ENCODE peak calls at places on chromosome 3, in eight cellular contexts. B is mesenchymal stem cell, W is cardiac muscle cell, J is IMR-90, Y is lower lobe of right lung, H is transverse colon, N is small intestine, Q is mammary epithelial cell. G is an unnamed sample.

GRCh38 chr3:177944228-177944661 is 592.0 kb upstream of the KCNMB2 start:
- DNase-seq in B (no peak), W (no peak), J (peak; percentile 2), Y (no peak), H (no peak), N (peak; percentile 3), Q (no peak), G (no peak)

GRCh38 chr3:9503283-9503682 is 50.3 kb downstream of the LHFPL4 start:
- DNase-seq in B (peak; percentile 69), W (peak; percentile 81), J (peak; percentile 61), Y (peak; percentile 74), H (peak; percentile 66), N (peak; percentile 48), Q (peak; percentile 39), G (peak; percentile 20)

GRCh38 chr3:41117398-41117870 is 81.9 kb upstream of the CTNNB1 start:
- DNase-seq in B (peak; percentile 100), W (peak; percentile 64), J (peak; percentile 88), Y (peak; percentile 98), H (peak; percentile 90), N (peak; percentile 91), Q (peak; percentile 98), G (peak; percentile 97)

GRCh38 chr3:37523361-37523760 is 338.3 kb upstream of the CTDSPL start:
- DNase-seq in B (no peak), W (no peak), J (no peak), Y (no peak), H (no peak), N (no peak), Q (no peak), G (no peak)

GRCh38 chr3:116809218-116809617 is 99.6 kb downstream of the TUSC7 start:
- DNase-seq in B (no peak), W (no peak), J (no peak), Y (no peak), H (no peak), N (no peak), Q (no peak), G (no peak)

GRCh38 chr3:87268646-87269211 is 7.7 kb downstream of the POU1F1 start:
- DNase-seq in B (no peak), W (no peak), J (peak; percentile 3), Y (no peak), H (no peak), N (no peak), Q (no peak), G (no peak)

GRCh38 chr3:108088697-108089096 is 2.1 kb downstream of the CD47 start:
- DNase-seq in B (peak; percentile 41), W (no peak), J (peak; percentile 16), Y (no peak), H (no peak), N (peak; percentile 55), Q (peak; percentile 44), G (peak; percentile 51)

GRCh38 chr3:196080997-196081833 is 675 bp downstream of the TFRC start:
- DNase-seq in B (peak; percentile 65), W (peak; percentile 73), J (peak; percentile 38), Y (peak; percentile 84), H (peak; percentile 80), N (peak; percentile 79), Q (peak; percentile 59), G (peak; percentile 22)

GRCh38 chr3:30941342-30941741 is 46.9 kb upstream of the GADL1 start:
- DNase-seq in B (no peak), W (no peak), J (no peak), Y (no peak), H (no peak), N (no peak), Q (no peak), G (no peak)

DNA sequence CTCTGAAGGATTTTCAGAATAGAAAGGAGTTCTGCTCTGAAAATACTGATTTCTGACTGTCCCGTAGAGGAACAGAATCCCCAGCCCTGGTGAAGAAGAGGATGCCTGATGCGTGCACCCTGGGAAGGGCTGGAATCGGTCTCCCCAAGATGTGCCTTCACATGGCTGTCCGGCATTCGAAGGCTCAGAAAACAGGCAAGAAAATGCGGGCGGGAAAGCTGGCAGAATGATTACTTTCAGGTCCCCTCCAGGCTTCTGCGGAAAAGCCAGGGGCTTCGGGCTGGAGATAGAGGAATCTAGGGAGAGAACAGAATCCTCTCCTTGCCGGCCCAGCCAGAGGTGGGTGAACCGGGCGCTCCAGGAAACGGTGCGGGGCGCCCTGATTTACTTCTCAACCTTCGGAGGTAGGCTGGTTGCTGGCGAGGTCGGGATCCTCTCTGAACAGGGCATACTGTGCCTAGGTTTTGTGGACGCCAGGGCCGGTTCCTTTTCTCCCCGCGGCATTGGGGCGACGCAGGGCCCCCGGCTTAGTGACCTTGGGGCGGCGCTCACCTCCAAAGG is 2.5 kb downstream of the FOXL2NB start:
- DNase-seq in B (no peak), W (no peak), J (no peak), Y (no peak), H (no peak), N (no peak), Q (no peak), G (no peak)
- H3K27me3 ChIP-seq in B (peaks cover 74% of the 10 kb centered on the region), W (peaks cover 100% of the 10 kb centered on the region), J (peaks cover 79% of the 10 kb centered on the region), Y (peaks cover 81% of the 10 kb centered on the region), H (peaks cover 100% of the 10 kb centered on the region), N (peaks cover 55% of the 10 kb centered on the region), Q (peaks cover 31% of the 10 kb centered on the region), G (peaks cover 75% of the 10 kb centered on the region)

GRCh38 chr3:122987231-122987630 is 40.3 kb downstream of the SEMA5B start:
- DNase-seq in B (no peak), W (no peak), J (no peak), Y (no peak), H (no peak), N (no peak), Q (no peak), G (no peak)
- H3K27me3 ChIP-seq in B (peaks cover 87% of the 10 kb centered on the region), W (no peaks in the 10 kb centered on the region), J (peaks cover 76% of the 10 kb centered on the region), Y (peaks cover 11% of the 10 kb centered on the region), H (peaks cover 17% of the 10 kb centered on the region), N (peaks cover 3% of the 10 kb centered on the region), Q (peaks cover 9% of the 10 kb centered on the region), G (peaks cover 86% of the 10 kb centered on the region)

GRCh38 chr3:106036706-106037105 is 167.9 kb upstream of the CBLB start:
- DNase-seq in B (no peak), W (no peak), J (no peak), Y (no peak), H (no peak), N (no peak), Q (no peak), G (no peak)

GRCh38 chr3:106032479-106032878 is 163.7 kb upstream of the CBLB start:
- DNase-seq in B (no peak), W (no peak), J (no peak), Y (no peak), H (no peak), N (no peak), Q (no peak), G (no peak)

GRCh38 chr3:106035618-106036017 is 166.8 kb upstream of the CBLB start:
- DNase-seq in B (no peak), W (peak; percentile 31), J (no peak), Y (no peak), H (no peak), N (no peak), Q (no peak), G (no peak)

GRCh38 chr3:106033654-106034053 is 164.8 kb upstream of the CBLB start:
- DNase-seq in B (no peak), W (no peak), J (no peak), Y (no peak), H (no peak), N (no peak), Q (no peak), G (no peak)

GRCh38 chr3:106034313-106034712 is 165.5 kb upstream of the CBLB start:
- DNase-seq in B (no peak), W (no peak), J (no peak), Y (no peak), H (no peak), N (no peak), Q (peak; percentile 67), G (peak; percentile 8)
- H3K27me3 ChIP-seq in B (no peaks in the 10 kb centered on the region), W (no peaks in the 10 kb centered on the region), J (no peaks in the 10 kb centered on the region), Y (no peaks in the 10 kb centered on the region), H (no peaks in the 10 kb centered on the region), N (no peaks in the 10 kb centered on the region), Q (no peaks in the 10 kb centered on the region), G (no peaks in the 10 kb centered on the region)

GRCh38 chr3:186361612-186362408 is at the start of gene DGKG:
- DNase-seq in B (no peak), W (peak; percentile 50), J (no peak), Y (peak; percentile 80), H (peak; percentile 49), N (peak; percentile 59), Q (peak; percentile 28), G (no peak)
- H3K27me3 ChIP-seq in B (peaks cover 85% of the 10 kb centered on the region), W (peaks cover 57% of the 10 kb centered on the region), J (peaks cover 73% of the 10 kb centered on the region), Y (peaks cover 36% of the 10 kb centered on the region), H (peaks cover 40% of the 10 kb centered on the region), N (peaks cover 19% of the 10 kb centered on the region), Q (peaks cover 34% of the 10 kb centered on the region), G (peaks cover 45% of the 10 kb centered on the region)

G was measured in astrocyte.